ENCODE peak calls at places on chromosomes 1 and 21, in six cellular contexts. E, L, Q, V, Z and D are unnamed samples.

GRCh38 chr1:169326644-169327316 is 40.8 kb downstream of the NME7 start:
- DNase-seq in L (peak), Q (no peak), Z (no peak), V (no peak), E (no peak), D (no peak)

GRCh38 chr1:203451849-203452784 is 23.5 kb upstream of the PRELP start:
- DNase-seq in Q (no peak), E (no peak), L (no peak), Z (no peak), V (no peak), D (no peak)

GRCh38 chr1:230877924-230878583 is 9.7 kb upstream of the C1orf198 start:
- DNase-seq in L (no peak), Q (no peak), E (no peak), V (no peak), Z (no peak), D (no peak)

GRCh38 chr1:232486454-232487202 is 143.3 kb downstream of the SIPA1L2 start:
- DNase-seq in V (no peak), E (no peak), Z (no peak), L (no peak), Q (no peak), D (no peak)

GRCh38 chr1:236685205-236685916 is 938 bp upstream of the ACTN2 start:
- DNase-seq in V (no peak), L (no peak), E (no peak), Q (no peak), Z (no peak), D (no peak)

GRCh38 chr1:99993468-99993845 is 23.7 kb downstream of the SLC35A3 start:
- DNase-seq in L (no peak), Q (no peak), V (no peak), Z (no peak), E (no peak), D (no peak)

GRCh38 chr1:176552217-176552974 is 89.4 kb downstream of the PAPPA2 start:
- DNase-seq in E (no peak), V (no peak), Q (no peak), Z (peak), L (no peak), D (no peak)

GRCh38 chr21:18253252-18253651 is 8.6 kb downstream of the CHODL start:
- DNase-seq in L (no peak), Z (no peak), E (no peak), V (no peak), Q (no peak), D (no peak)

GRCh38 chr1:39063775-39064174 is 37.6 kb downstream of the NDUFS5 start:
- DNase-seq in Q (no peak), Z (no peak), V (no peak), E (no peak), L (no peak), D (no peak)

GRCh38 chr1:12056331-12056841 is 6.7 kb upstream of the TNFRSF8 start:
- DNase-seq in Q (no peak), L (peak), E (no peak), Z (no peak), V (no peak), D (no peak)

GRCh38 chr1:231134624-231135023 is 27.2 kb upstream of the TRIM67 start:
- DNase-seq in E (no peak), L (no peak), Z (no peak), Q (no peak), V (no peak), D (no peak)

GRCh38 chr21:41163086-41163485 is 4.9 kb upstream of the BACE2 start:
- DNase-seq in L (no peak), Z (no peak), Q (no peak), E (no peak), V (no peak), D (no peak)

GRCh38 chr1:236888903-236889302 is 93.8 kb downstream of the MTR start:
- DNase-seq in L (no peak), Q (no peak), E (no peak), Z (no peak), V (no peak), D (no peak)

GRCh38 chr1:54558434-54559030 is 10.5 kb downstream of the ACOT11 start:
- DNase-seq in L (no peak), Z (peak), E (no peak), Q (no peak), V (peak), D (no peak)

GRCh38 chr1:161195171-161195570 is 3.7 kb downstream of the ADAMTS4 start:
- DNase-seq in V (no peak), E (no peak), L (no peak), Z (no peak), Q (no peak), D (no peak)

GRCh38 chr1:229087339-229087738 is 183.6 kb upstream of the RAB4A start:
- DNase-seq in V (peak), E (no peak), Q (no peak), Z (no peak), L (no peak), D (no peak)

GRCh38 chr1:181801617-181802016 is 259.9 kb downstream of the ZNF648 start:
- DNase-seq in E (no peak), V (no peak), Q (no peak), L (no peak), Z (no peak), D (no peak)

GRCh38 chr21:34204481-34205439 is 131.4 kb downstream of the MRPS6 start:
- DNase-seq in V (peak), Q (peak), Z (no peak), E (no peak), L (no peak), D (peak)

GRCh38 chr1:68955424-68955823 is 458.5 kb upstream of the DEPDC1 start:
- DNase-seq in Q (no peak), V (no peak), L (no peak), E (no peak), Z (no peak), D (no peak)

GRCh38 chr1:54497338-54497737 is 50.7 kb upstream of the ACOT11 start:
- DNase-seq in Q (no peak), Z (no peak), L (no peak), V (no peak), E (no peak), D (no peak)

GRCh38 chr1:60942896-60943633 is 139.3 kb upstream of the NFIA start:
- DNase-seq in Q (no peak), L (no peak), V (no peak), Z (no peak), E (no peak), D (no peak)

GRCh38 chr1:196887515-196888239 is at the start of gene CFHR4:
- DNase-seq in E (no peak), Z (no peak), Q (no peak), L (no peak), V (no peak), D (no peak)

GRCh38 chr1:38101037-38101782 is 54.6 kb upstream of the POU3F1 start:
- DNase-seq in L (no peak), Z (no peak), E (no peak), V (no peak), Q (no peak), D (no peak)

GRCh38 chr1:37697090-37697489 is 4.8 kb downstream of the CDCA8 start:
- DNase-seq in V (no peak), Q (no peak), E (no peak), L (no peak), Z (peak), D (no peak)

GRCh38 chr1:153767519-153767918 is 7.7 kb upstream of the SLC27A3 start:
- DNase-seq in V (no peak), Z (no peak), L (no peak), E (no peak), Q (no peak), D (no peak)

GRCh38 chr1:8419172-8419571 is 101.3 kb downstream of the SLC45A1 start:
- DNase-seq in E (no peak), Z (no peak), L (no peak), Q (no peak), V (no peak), D (no peak)

GRCh38 chr1:60875139-60875538 is 207.2 kb upstream of the NFIA start:
- DNase-seq in Q (no peak), L (no peak), V (no peak), Z (no peak), E (no peak), D (no peak)

GRCh38 chr1:6419803-6420593 is at the start of gene HES2:
- DNase-seq in V (no peak), Z (peak), E (no peak), Q (peak), L (no peak), D (no peak)

GRCh38 chr1:8165595-8166360 is 139.7 kb upstream of the ERRFI1 start:
- DNase-seq in E (no peak), L (no peak), Q (peak), V (no peak), Z (no peak), D (no peak)

GRCh38 chr1:183270541-183271141 is 84.6 kb downstream of the LAMC2 start:
- DNase-seq in E (peak), V (no peak), Z (no peak), L (no peak), Q (no peak), D (peak)

GRCh38 chr1:38577937-38578443 is 281.6 kb downstream of the RRAGC start:
- DNase-seq in Q (no peak), V (no peak), L (no peak), E (no peak), Z (no peak), D (no peak)

GRCh38 chr1:89407355-89407754 is 43.5 kb downstream of the GBP6 start:
- DNase-seq in E (no peak), L (no peak), V (no peak), Q (no peak), Z (no peak), D (no peak)

GRCh38 chr1:200302893-200303250 is 107.0 kb downstream of the ZNF281 start:
- DNase-seq in V (no peak), E (no peak), Q (peak), Z (peak), L (no peak), D (no peak)

GRCh38 chr21:29190920-29191319 is 60.5 kb downstream of the MAP3K7CL start:
- DNase-seq in L (no peak), Z (no peak), V (no peak), Q (no peak), E (no peak), D (no peak)

GRCh38 chr1:89298461-89298860 is 25.8 kb upstream of the GBP5 start:
- DNase-seq in Z (no peak), E (no peak), V (no peak), L (peak), Q (no peak), D (no peak)

GRCh38 chr1:31712625-31713024 is 8.8 kb upstream of the COL16A1 start:
- DNase-seq in V (peak), Z (peak), L (no peak), E (no peak), Q (no peak), D (no peak)

GRCh38 chr1:108016451-108016920 is 51.5 kb upstream of the VAV3 start:
- DNase-seq in E (no peak), V (no peak), L (no peak), Q (no peak), Z (peak), D (peak)

GRCh38 chr1:223136086-223136485 is 7.0 kb downstream of the TLR5 start:
- DNase-seq in L (no peak), V (no peak), E (no peak), Z (no peak), Q (no peak), D (no peak)
- TF ChIP-seq CTCF in L (no peak), V (no peak), E (no peak), Z (no peak), Q (no peak), D (peak)

GRCh38 chr21:31663584-31664249 is 4.2 kb downstream of the SOD1 start:
- DNase-seq in Z (no peak), E (no peak), V (no peak), Q (no peak), L (no peak), D (no peak)

GRCh38 chr21:31666445-31667010 is 7.0 kb downstream of the SOD1 start:
- DNase-seq in E (no peak), V (no peak), Q (no peak), L (no peak), Z (no peak), D (no peak)

GRCh38 chr21:31667639-31668038 is 8.1 kb downstream of the SOD1 start:
- DNase-seq in V (no peak), L (no peak), E (no peak), Z (no peak), Q (no peak), D (no peak)

GRCh38 chr21:31667141-31667540 is 7.6 kb downstream of the SOD1 start:
- DNase-seq in E (no peak), L (no peak), V (no peak), Z (no peak), Q (no peak), D (no peak)

GRCh38 chr21:31665397-31665796 is 5.9 kb downstream of the SOD1 start:
- DNase-seq in Q (no peak), Z (no peak), L (no peak), V (no peak), E (no peak), D (no peak)
- TF ChIP-seq CTCF in Q (no peak), Z (no peak), L (no peak), V (no peak), E (no peak), D (no peak)

GRCh38 chr1:217078959-217079358 is 355.7 kb upstream of the ESRRG start:
- DNase-seq in Q (no peak), E (no peak), V (no peak), Z (no peak), L (no peak), D (no peak)
- TF ChIP-seq CTCF in Q (no peak), E (no peak), V (no peak), Z (no peak), L (no peak), D (no peak)

DNA sequence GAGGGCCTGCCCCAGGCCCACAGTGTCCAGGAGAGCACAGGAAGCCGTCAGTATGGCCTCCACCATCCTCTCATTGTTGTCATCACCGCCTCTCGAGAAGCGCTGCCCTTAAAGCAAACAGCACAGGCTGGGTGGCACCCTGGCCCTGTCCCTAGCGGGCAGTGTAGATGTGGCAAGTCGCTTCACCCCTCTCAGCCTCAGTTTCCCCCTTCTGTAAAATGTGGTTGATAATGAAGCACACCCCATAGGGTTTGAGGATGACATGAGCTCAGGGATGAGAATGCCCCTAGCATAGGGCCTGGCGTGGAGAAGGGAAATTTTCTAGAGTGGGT is 13.4 kb downstream of the PLA2G2F start:
- DNase-seq in E (no peak), Q (no peak), V (no peak), L (no peak), Z (no peak), D (no peak)
- TF ChIP-seq CTCF in E (no peak), Q (peak), V (no peak), L (no peak), Z (no peak), D (no peak)

GRCh38 chr1:47903723-47904122 is 93.5 kb downstream of the TRABD2B start:
- DNase-seq in Z (no peak), Q (no peak), E (no peak), V (no peak), L (no peak), D (no peak)

GRCh38 chr1:47898156-47898825 is 98.9 kb downstream of the TRABD2B start:
- DNase-seq in E (no peak), L (no peak), Z (no peak), V (no peak), Q (no peak), D (no peak)

GRCh38 chr1:47906009-47906432 is 91.2 kb downstream of the TRABD2B start:
- DNase-seq in E (no peak), L (no peak), Z (peak), Q (no peak), V (no peak), D (no peak)

GRCh38 chr1:47906466-47907191 is 90.6 kb downstream of the TRABD2B start:
- DNase-seq in L (no peak), E (no peak), Z (peak), V (no peak), Q (no peak), D (no peak)

GRCh38 chr1:47901001-47901575 is 96.1 kb downstream of the TRABD2B start:
- DNase-seq in Z (no peak), Q (no peak), E (no peak), V (no peak), L (no peak), D (no peak)
- TF ChIP-seq CTCF in Z (no peak), Q (no peak), E (no peak), V (no peak), L (no peak), D (no peak)

GRCh38 chr1:222233441-222234180 is 314.3 kb downstream of the HHIPL2 start:
- DNase-seq in E (no peak), V (no peak), Z (peak), L (no peak), Q (no peak), D (no peak)
- TF ChIP-seq CTCF in E (no peak), V (no peak), Z (no peak), L (no peak), Q (no peak), D (no peak)

GRCh38 chr1:218496561-218496960 is 151.4 kb downstream of the TGFB2 start:
- DNase-seq in Z (peak), L (no peak), E (peak), Q (no peak), V (peak), D (no peak)

GRCh38 chr1:218494000-218494399 is 148.9 kb downstream of the TGFB2 start:
- DNase-seq in E (no peak), Z (no peak), V (no peak), Q (no peak), L (no peak), D (no peak)

GRCh38 chr1:218494449-218494852 is 149.3 kb downstream of the TGFB2 start:
- DNase-seq in L (no peak), Z (no peak), E (no peak), Q (no peak), V (no peak), D (no peak)

GRCh38 chr1:218498061-218498938 is 153.2 kb downstream of the TGFB2 start:
- DNase-seq in Q (no peak), L (no peak), E (no peak), Z (no peak), V (no peak), D (no peak)

DNA sequence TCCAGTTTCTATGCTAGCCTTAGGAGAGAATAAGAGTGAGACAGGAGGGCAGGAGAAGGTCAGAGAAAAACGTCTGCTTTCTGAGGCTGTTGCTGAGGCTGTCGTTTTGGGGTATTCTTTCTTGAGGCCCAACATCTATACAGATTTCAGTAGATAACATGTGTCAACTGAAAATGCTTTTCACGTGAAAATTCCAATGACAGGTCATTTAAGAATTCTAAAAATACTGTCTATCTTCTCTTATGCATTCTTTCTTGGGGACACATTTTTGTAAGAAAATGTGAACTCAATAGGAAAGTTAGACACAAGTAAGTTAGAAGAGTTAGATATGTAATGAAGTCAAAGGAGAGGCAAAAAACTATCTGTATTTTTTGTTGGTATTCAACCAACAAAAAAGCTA is 150.8 kb downstream of the TGFB2 start:
- DNase-seq in E (no peak), Z (no peak), V (no peak), Q (no peak), L (no peak), D (no peak)
- TF ChIP-seq CTCF in E (no peak), Z (no peak), V (no peak), Q (no peak), L (no peak), D (no peak)